ENCODE peak calls at places on chromosomes 11 and 22, in ten cellular contexts. P, D, J, G, L, A, C, B, F and Y are unnamed samples.

GRCh38 chr11:71251159-71251721 is 1.1 kb downstream of the SHANK2 start:
- DNase-seq in C (no peak), L (no peak), J (no peak), A (no peak), G (peak), D (no peak), P (no peak), F (peak), B (no peak), Y (peak)

GRCh38 chr11:65415499-65416340 is 6.9 kb upstream of the NEAT1 start:
- DNase-seq in A (no peak), C (no peak), P (no peak), J (no peak), F (no peak), D (no peak), B (peak), L (peak), G (no peak), Y (no peak)

GRCh38 chr11:62694455-62695167 is 5.3 kb upstream of the LRRN4CL start:
- DNase-seq in G (peak), F (peak), A (peak), D (peak), L (peak), J (no peak), P (peak), C (peak), B (peak), Y (no peak)

GRCh38 chr11:64258356-64258755 is 7.0 kb downstream of the PLCB3 start:
- DNase-seq in D (no peak), A (no peak), B (no peak), G (no peak), L (no peak), J (no peak), F (no peak), C (no peak), P (no peak), Y (peak)

GRCh38 chr22:23289851-23290724 is 109.8 kb downstream of the BCR start:
- DNase-seq in J (peak), L (peak), G (peak), C (peak), F (peak), B (peak), A (no peak), P (peak), D (peak), Y (peak)

GRCh38 chr22:38455530-38456271 is 702 bp upstream of the KCNJ4 start:
- DNase-seq in B (peak), F (peak), D (peak), A (no peak), C (no peak), L (no peak), P (peak), G (peak), J (peak), Y (no peak)

GRCh38 chr11:116070555-116070954 is 566.3 kb upstream of the CADM1 start:
- DNase-seq in P (no peak), J (no peak), L (no peak), F (no peak), B (no peak), G (no peak), D (no peak), C (no peak), A (no peak), Y (no peak)

GRCh38 chr11:35138949-35139881 is at the start of gene CD44:
- DNase-seq in D (peak), L (peak), G (peak), F (peak), C (peak), B (peak), P (peak), A (peak), J (peak), Y (peak)

GRCh38 chr11:72446929-72447753 is 12.8 kb upstream of the CLPB start:
- DNase-seq in F (no peak), J (peak), C (peak), D (peak), B (no peak), G (peak), A (no peak), L (no peak), P (no peak), Y (no peak)

GRCh38 chr22:49303781-49304461 is 523.8 kb downstream of the BRD1 start:
- DNase-seq in F (no peak), A (no peak), J (no peak), C (no peak), B (no peak), G (no peak), P (no peak), D (no peak), L (no peak), Y (peak)

GRCh38 chr11:60847281-60847680 is 5.4 kb downstream of the CCDC86 start:
- DNase-seq in L (no peak), P (no peak), F (no peak), G (no peak), J (no peak), A (no peak), D (no peak), B (no peak), C (no peak), Y (no peak)

GRCh38 chr11:80320765-80321164 is 879.9 kb upstream of the TENM4 start:
- DNase-seq in B (no peak), J (no peak), L (no peak), G (no peak), P (peak), A (no peak), D (peak), C (no peak), F (no peak), Y (no peak)

GRCh38 chr11:19328586-19329311 is 88.0 kb upstream of the E2F8 start:
- DNase-seq in C (no peak), L (no peak), F (no peak), A (no peak), G (no peak), P (no peak), B (no peak), J (no peak), D (no peak), Y (no peak)

GRCh38 chr22:30777589-30777988 is 82.9 kb downstream of the OSBP2 start:
- DNase-seq in C (no peak), J (no peak), L (no peak), D (no peak), A (no peak), B (no peak), P (no peak), G (no peak), F (no peak), Y (no peak)

GRCh38 chr11:73173755-73174494 is 31.8 kb upstream of the FCHSD2 start:
- DNase-seq in J (no peak), A (no peak), L (peak), B (peak), P (no peak), F (peak), C (no peak), D (no peak), G (no peak), Y (no peak)

GRCh38 chr22:20267441-20268288 is 453 bp downstream of the RTN4R start:
- DNase-seq in L (no peak), J (no peak), A (no peak), C (peak), P (peak), D (peak), F (peak), G (no peak), B (no peak), Y (peak)

GRCh38 chr11:108975641-108976071 is 310.8 kb downstream of the DDX10 start:
- DNase-seq in P (no peak), C (no peak), J (no peak), A (no peak), F (no peak), G (no peak), B (peak), L (no peak), D (no peak), Y (no peak)

GRCh38 chr22:50531546-50532352 is 1.9 kb upstream of the TYMP start:
- DNase-seq in A (no peak), G (no peak), P (peak), D (peak), L (peak), J (no peak), C (peak), B (peak), F (peak), Y (peak)

GRCh38 chr22:45192701-45193187 is 29.0 kb downstream of the NUP50 start:
- DNase-seq in B (no peak), D (no peak), J (no peak), C (no peak), A (no peak), F (no peak), P (peak), L (no peak), G (no peak), Y (peak)

GRCh38 chr22:43639228-43639948 is 172.7 kb downstream of the EFCAB6 start:
- DNase-seq in A (no peak), L (no peak), G (no peak), F (no peak), C (no peak), P (no peak), J (no peak), B (no peak), D (no peak), Y (no peak)

GRCh38 chr11:11798586-11799438 is 43.0 kb upstream of the USP47 start:
- DNase-seq in A (peak), G (no peak), J (peak), L (peak), P (peak), B (peak), C (peak), D (peak), F (peak), Y (peak)

GRCh38 chr11:33907419-33907818 is 15.5 kb upstream of the LMO2 start:
- DNase-seq in L (no peak), C (peak), P (no peak), J (no peak), A (no peak), G (no peak), D (no peak), B (no peak), F (no peak), Y (no peak)

GRCh38 chr11:18321622-18321990 is 334 bp downstream of the HPS5 start:
- DNase-seq in C (peak), J (no peak), D (no peak), A (no peak), L (no peak), B (no peak), F (no peak), P (no peak), G (no peak), Y (no peak)

GRCh38 chr22:47225931-47226633 is 463.6 kb downstream of the TBC1D22A start:
- DNase-seq in L (no peak), F (no peak), A (no peak), B (no peak), J (no peak), P (no peak), G (no peak), D (no peak), C (no peak), Y (no peak)

GRCh38 chr11:93396356-93396755 is 65.8 kb downstream of the DEUP1 start:
- DNase-seq in L (no peak), A (no peak), J (peak), F (no peak), C (no peak), G (no peak), P (no peak), B (no peak), D (no peak), Y (no peak)

GRCh38 chr11:96200243-96200642 is 142.8 kb downstream of the MAML2 start:
- DNase-seq in A (no peak), F (no peak), B (no peak), G (no peak), P (no peak), J (no peak), C (no peak), L (no peak), D (no peak), Y (no peak)

GRCh38 chr22:20567371-20567847 is 60.0 kb downstream of the MED15 start:
- DNase-seq in D (no peak), G (no peak), J (no peak), P (no peak), F (peak), C (no peak), A (no peak), B (peak), L (no peak), Y (no peak)

GRCh38 chr22:39080052-39080762 is 3.1 kb downstream of the APOBEC3G start:
- DNase-seq in J (no peak), P (no peak), F (no peak), A (no peak), L (peak), B (no peak), C (no peak), D (no peak), G (no peak), Y (no peak)

GRCh38 chr11:19938051-19938856 is 222.0 kb downstream of the DBX1 start:
- DNase-seq in G (peak), B (peak), D (peak), C (peak), L (no peak), J (peak), P (peak), F (peak), A (no peak), Y (no peak)

GRCh38 chr22:30860176-30861105 is 108.1 kb downstream of the MORC2 start:
- DNase-seq in B (no peak), J (no peak), L (peak), D (no peak), A (no peak), G (peak), P (no peak), F (no peak), C (no peak), Y (no peak)

GRCh38 chr11:124882339-124883071 is 15.2 kb downstream of the ROBO4 start:
- DNase-seq in C (no peak), G (no peak), B (peak), L (no peak), J (no peak), D (no peak), F (no peak), P (no peak), A (no peak), Y (no peak)

GRCh38 chr11:68380786-68381622 is 68.6 kb downstream of the LRP5 start:
- DNase-seq in G (no peak), B (peak), A (no peak), D (peak), P (no peak), F (no peak), C (no peak), J (no peak), L (no peak), Y (no peak)

GRCh38 chr11:61828629-61829407 is 718 bp downstream of the FADS2 start:
- DNase-seq in F (peak), P (peak), A (peak), C (peak), L (peak), J (no peak), B (no peak), D (peak), G (peak), Y (peak)

GRCh38 chr11:62933285-62933684 is 12.1 kb upstream of the CHRM1 start:
- DNase-seq in B (no peak), D (no peak), F (no peak), C (no peak), G (no peak), P (no peak), J (no peak), A (no peak), L (no peak), Y (no peak)

GRCh38 chr22:32050678-32051515 is 7.8 kb downstream of the SLC5A1 start:
- DNase-seq in C (peak), L (no peak), A (no peak), J (peak), P (no peak), B (peak), D (peak), F (peak), G (no peak), Y (no peak)

GRCh38 chr11:20443596-20443995 is 56.1 kb downstream of the PRMT3 start:
- DNase-seq in A (no peak), F (no peak), G (peak), B (no peak), L (no peak), C (peak), J (peak), P (no peak), D (peak), Y (no peak)

GRCh38 chr11:11416502-11416901 is 63.5 kb upstream of the CSNK2A3 start:
- DNase-seq in L (no peak), F (no peak), B (peak), P (no peak), C (peak), G (no peak), J (no peak), D (no peak), A (no peak), Y (no peak)